ENCODE peak calls at places on chromosomes 2 and 18, in seven cellular contexts. B is K562, T is HepG2, W is HCT116, Y is H1, K is SK-N-SH, S is GM12878. U is an unnamed sample.

GRCh38 chr2:1651131-1652066 is 92.9 kb downstream of the PXDN start:
- DNase-seq in W (no peak), Y (no peak), T (no peak), S (no peak), B (no peak), K (no peak), U (no peak)

GRCh38 chr2:223475901-223476300 is 126.3 kb downstream of the SCG2 start:
- DNase-seq in B (no peak), S (no peak), W (no peak), K (no peak), T (no peak), Y (no peak), U (no peak)

GRCh38 chr2:30886101-30886500 is 78.9 kb upstream of the CAPN13 start:
- DNase-seq in K (no peak), W (no peak), B (no peak), Y (no peak), T (no peak), S (no peak), U (no peak)

GRCh38 chr2:27792759-27793158 is 21.2 kb downstream of the MRPL33 start:
- DNase-seq in B (no peak), Y (no peak), K (no peak), T (no peak), S (no peak), W (no peak), U (no peak)

GRCh38 chr18:7177131-7177744 is 53.7 kb upstream of the LRRC30 start:
- DNase-seq in T (peak; percentile 45), Y (no peak), W (no peak), K (peak; percentile 86), B (peak; percentile 73), S (no peak), U (peak; percentile 15)

GRCh38 chr2:237227190-237227988 is 141.7 kb downstream of the COPS8 start:
- DNase-seq in W (peak; percentile 19), T (no peak), Y (no peak), K (no peak), B (no peak), S (no peak), U (no peak)

GRCh38 chr2:66463206-66463605 is 28.3 kb downstream of the MEIS1 start:
- DNase-seq in K (no peak), B (no peak), W (no peak), Y (no peak), S (no peak), T (no peak), U (no peak)

GRCh38 chr2:175726213-175726612 is 275.9 kb downstream of the LNPK start:
- DNase-seq in K (no peak), W (no peak), Y (no peak), S (no peak), T (no peak), B (no peak), U (no peak)

GRCh38 chr2:145350011-145350410 is 830.1 kb upstream of the ZEB2 start:
- DNase-seq in B (no peak), S (no peak), T (no peak), Y (no peak), W (no peak), K (no peak), U (no peak)

GRCh38 chr2:79855264-79856006 is 342.6 kb downstream of the CTNNA2 start:
- DNase-seq in B (no peak), W (no peak), Y (peak; percentile 59), S (no peak), K (peak; percentile 59), T (no peak), U (no peak)

GRCh38 chr18:75086494-75087034 is 122.4 kb downstream of the PTGR3 start:
- DNase-seq in B (no peak), S (no peak), W (no peak), T (no peak), K (no peak), Y (peak; percentile 32), U (no peak)

GRCh38 chr2:143428700-143429099 is 299.5 kb downstream of the ARHGAP15 start:
- DNase-seq in K (no peak), Y (no peak), S (no peak), W (no peak), T (no peak), B (peak; percentile 7), U (no peak)

GRCh38 chr18:55418439-55418838 is 169.6 kb downstream of the TCF4 start:
- DNase-seq in S (no peak), K (no peak), Y (no peak), B (no peak), W (no peak), T (no peak), U (no peak)

GRCh38 chr18:55414475-55414874 is 173.5 kb downstream of the TCF4 start:
- DNase-seq in K (no peak), S (no peak), Y (no peak), T (no peak), W (no peak), B (no peak), U (no peak)

GRCh38 chr18:55415258-55415871 is 172.6 kb downstream of the TCF4 start:
- DNase-seq in Y (peak; percentile 89), K (peak; percentile 48), B (peak; percentile 64), S (peak; percentile 9), T (peak; percentile 27), W (peak; percentile 37), U (peak; percentile 38)

GRCh38 chr18:55416791-55417190 is 171.2 kb downstream of the TCF4 start:
- DNase-seq in S (no peak), K (peak; percentile 42), B (no peak), Y (no peak), T (no peak), W (no peak), U (no peak)

DNA sequence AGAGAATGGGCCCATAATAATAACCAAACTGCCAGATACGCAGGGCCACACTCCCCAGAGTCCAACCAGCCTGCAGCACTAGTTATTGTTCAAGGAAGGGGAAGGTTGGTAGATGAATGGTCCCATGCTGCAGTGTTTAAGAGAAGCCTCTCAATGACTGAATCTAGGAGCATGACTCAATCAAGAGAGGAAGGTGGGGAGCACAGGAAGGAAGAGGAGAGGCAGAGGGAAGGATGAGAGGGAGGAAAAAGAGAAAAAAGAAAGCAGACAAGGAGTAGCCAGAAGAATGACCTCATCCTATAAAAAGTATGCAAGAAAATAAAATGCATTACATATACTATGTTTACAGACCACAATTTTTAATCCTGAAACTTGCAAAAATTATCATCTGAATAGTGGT is 174.5 kb downstream of the TCF4 start:
- DNase-seq in S (no peak), W (no peak), K (no peak), Y (no peak), T (no peak), B (no peak), U (no peak)
- H3K4me1 ChIP-seq in S (no peaks in the 10 kb centered on the region), W (no peaks in the 10 kb centered on the region), K (peaks cover 25% of the 10 kb centered on the region), Y (peaks cover 6% of the 10 kb centered on the region), T (no peaks in the 10 kb centered on the region), B (peaks cover 2% of the 10 kb centered on the region), U (no peaks in the 10 kb centered on the region)

DNA sequence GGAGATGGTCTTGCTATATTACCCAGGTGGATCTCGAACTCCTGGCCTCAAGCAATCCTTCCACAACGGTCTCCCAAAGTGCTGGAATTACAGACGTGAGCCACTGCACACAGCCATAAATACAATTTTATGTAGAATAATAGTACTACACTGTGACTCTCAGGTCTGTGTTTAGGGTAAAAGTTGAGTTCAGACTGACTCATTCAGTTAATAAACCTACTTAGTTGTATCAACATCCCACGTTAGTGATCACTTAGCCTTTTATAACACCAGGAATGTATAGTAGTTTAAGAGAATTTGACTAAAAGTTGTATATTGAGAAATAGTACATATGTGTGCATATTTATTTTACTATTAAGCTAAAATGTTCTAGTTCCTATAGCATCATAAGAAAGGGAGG is 237.5 kb downstream of the PHLPP1 start:
- DNase-seq in T (no peak), K (no peak), W (no peak), Y (no peak), S (no peak), B (no peak), U (no peak)
- TF ChIP-seq SIN3A in T (no peak), K (no peak), W (no peak), Y (no peak), S (no peak), B (no peak), U (no peak)

DNA sequence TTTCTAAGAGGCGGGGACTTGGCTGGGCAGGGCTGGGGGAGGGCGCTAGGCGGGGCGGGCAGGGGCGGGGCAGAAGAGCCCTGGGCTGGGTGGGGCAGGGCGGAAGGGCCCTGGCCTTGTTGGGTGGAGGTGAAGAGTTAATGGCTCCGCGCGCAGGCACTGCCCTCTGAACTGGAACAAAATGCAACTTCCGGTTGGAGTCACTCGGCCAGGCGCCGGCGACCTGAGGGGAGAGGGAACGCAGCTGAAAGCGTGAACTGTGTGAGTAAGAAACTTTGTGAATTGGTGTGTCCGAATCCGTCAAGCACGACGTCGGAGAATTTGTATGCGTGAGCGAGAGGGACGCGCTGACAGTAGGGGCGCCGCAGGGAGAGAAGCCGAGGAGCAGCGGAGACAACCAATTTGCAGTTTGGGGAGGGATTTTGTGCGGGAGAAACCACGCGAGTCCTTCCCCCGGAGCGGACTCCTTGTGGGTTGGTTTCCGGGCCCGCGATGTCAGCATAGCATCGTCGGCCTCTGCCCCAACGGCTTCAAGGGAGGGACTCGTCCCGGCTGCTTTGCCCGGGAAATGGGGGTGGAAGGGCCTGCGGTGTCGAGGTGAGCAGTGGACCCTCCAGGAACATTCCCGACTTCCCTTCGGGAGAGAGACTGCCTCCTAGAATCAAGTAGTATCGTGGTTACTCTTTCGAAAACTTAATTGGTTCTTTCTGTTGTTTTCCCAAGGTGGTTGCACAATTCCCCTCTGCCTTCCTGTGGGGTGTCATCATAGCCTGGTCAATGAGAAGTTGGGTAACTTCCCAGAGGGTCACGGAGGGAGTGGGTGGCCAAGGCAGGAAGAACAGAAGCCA is at the start of gene TANK:
- DNase-seq in B (peak; percentile 99), K (peak; percentile 94), Y (peak; percentile 88), W (peak; percentile 92), T (peak; percentile 99), S (peak; percentile 83), U (peak; percentile 85)
- H3K36me3 ChIP-seq in B (peaks cover 29% of the 10 kb centered on the region), K (peaks cover 32% of the 10 kb centered on the region), Y (no peaks in the 10 kb centered on the region), W (peaks cover 15% of the 10 kb centered on the region), T (peaks cover 5% of the 10 kb centered on the region), S (peaks cover 17% of the 10 kb centered on the region), U (peaks cover 27% of the 10 kb centered on the region)

GRCh38 chr18:35063875-35064274 is 22.7 kb downstream of the MAPRE2 start:
- DNase-seq in Y (no peak), K (no peak), S (no peak), W (no peak), B (no peak), T (no peak), U (no peak)

GRCh38 chr18:35062408-35062807 is 21.2 kb downstream of the MAPRE2 start:
- DNase-seq in W (no peak), T (peak; percentile 36), S (no peak), K (no peak), Y (no peak), B (no peak), U (no peak)

GRCh38 chr18:35059280-35059927 is 18.2 kb downstream of the MAPRE2 start:
- DNase-seq in B (no peak), T (no peak), K (no peak), S (no peak), W (no peak), Y (no peak), U (no peak)

GRCh38 chr18:35060092-35060491 is 18.9 kb downstream of the MAPRE2 start:
- DNase-seq in W (no peak), K (no peak), Y (no peak), B (no peak), S (no peak), T (no peak), U (no peak)

GRCh38 chr18:35064291-35064690 is 23.1 kb downstream of the MAPRE2 start:
- DNase-seq in Y (no peak), B (no peak), S (no peak), W (no peak), T (no peak), K (no peak), U (no peak)
- H3K4me1 ChIP-seq in Y (peaks cover 6% of the 10 kb centered on the region), B (peaks cover 16% of the 10 kb centered on the region), S (no peaks in the 10 kb centered on the region), W (no peaks in the 10 kb centered on the region), T (peaks cover 39% of the 10 kb centered on the region), K (peaks cover 5% of the 10 kb centered on the region), U (no peaks in the 10 kb centered on the region)

U was measured in Panc1.